ENCODE peak calls at places on chromosome 3, in four cellular contexts. W is stimulated activated CD4-positive, alpha-beta T cell treated with anti-CD3 and anti-CD28 coated beads, Interleukin-2, amount 100 ng/mL, for 24 hours; N is fibroblast of lung; G is T-helper 9 cell. A is an unnamed sample.

GRCh38 chr3:150158974-150159625 is 188.4 kb upstream of the PFN2 start:
- DNase-seq in N (peak; percentile 31), G (no peak), W (no peak), A (no peak)

GRCh38 chr3:65385805-65386204 is 652.9 kb downstream of the MAGI1 start:
- DNase-seq in W (no peak), N (no peak), G (no peak), A (no peak)

GRCh38 chr3:38210141-38210757 is 44.9 kb downstream of the OXSR1 start:
- DNase-seq in G (no peak), W (no peak), N (no peak), A (no peak)

GRCh38 chr3:65044401-65044800 is 356.6 kb upstream of the ADAMTS9 start:
- DNase-seq in N (no peak), W (no peak), G (no peak), A (no peak)

GRCh38 chr3:46312996-46313395 is 40.9 kb upstream of the CCR2 start:
- DNase-seq in N (no peak), W (no peak), G (no peak), A (no peak)

GRCh38 chr3:161630791-161631190 is 134.2 kb downstream of the OTOL1 start:
- DNase-seq in G (no peak), N (no peak), W (no peak), A (no peak)

GRCh38 chr3:127473244-127474024 is 117.1 kb downstream of the TPRA1 start:
- DNase-seq in N (no peak), G (no peak), W (no peak), A (no peak)

GRCh38 chr3:14780927-14781507 is 37.7 kb upstream of the FGD5 start:
- DNase-seq in N (peak; percentile 23), G (no peak), W (no peak), A (peak; percentile 15)

GRCh38 chr3:46417120-46417510 is 10.1 kb downstream of the CCRL2 start:
- DNase-seq in G (no peak), W (no peak), N (no peak), A (no peak)

GRCh38 chr3:177089120-177089519 is 108.2 kb downstream of the TBL1XR1 start:
- DNase-seq in N (no peak), W (no peak), G (no peak), A (no peak)

GRCh38 chr3:170117134-170117533 is 64.4 kb downstream of the PHC3 start:
- DNase-seq in G (no peak), W (no peak), N (peak; percentile 4), A (no peak)

GRCh38 chr3:115517457-115518050 is 105.8 kb upstream of the GAP43 start:
- DNase-seq in W (no peak), G (no peak), N (no peak), A (no peak)

GRCh38 chr3:38853021-38853420 is 37.0 kb upstream of the SCN10A start:
- DNase-seq in W (no peak), N (no peak), G (no peak), A (no peak)

GRCh38 chr3:27467545-27467944 is 16.6 kb downstream of the SLC4A7 start:
- DNase-seq in G (no peak), W (no peak), N (peak; percentile 46), A (peak; percentile 78)

GRCh38 chr3:46931631-46932441 is 44.7 kb downstream of the CCDC12 start:
- DNase-seq in N (no peak), W (no peak), G (no peak), A (no peak)

GRCh38 chr3:100210777-100211145 is 50.0 kb upstream of the TBC1D23 start:
- DNase-seq in N (peak; percentile 91), G (no peak), W (no peak), A (peak; percentile 13)

GRCh38 chr3:48637305-48637704 is 2.0 kb upstream of the SLC26A6 start:
- DNase-seq in G (no peak), N (no peak), W (no peak), A (no peak)

GRCh38 chr3:127525373-127525772 is 65.2 kb downstream of the TPRA1 start:
- DNase-seq in W (no peak), N (peak; percentile 82), G (no peak), A (no peak)

GRCh38 chr3:48756640-48757039 is 39.6 kb upstream of the IP6K2 start:
- DNase-seq in G (no peak), N (peak; percentile 45), W (no peak), A (no peak)

GRCh38 chr3:124802054-124802698 is 71.9 kb downstream of the UMPS start:
- DNase-seq in N (no peak), G (no peak), W (no peak), A (no peak)

GRCh38 chr3:139634236-139634635 is 43.5 kb downstream of the NMNAT3 start:
- DNase-seq in W (no peak), N (peak; percentile 46), G (no peak), A (no peak)

GRCh38 chr3:20061331-20061730 is 21.1 kb downstream of the KAT2B start:
- DNase-seq in W (no peak), G (no peak), N (no peak), A (no peak)

GRCh38 chr3:77599948-77600347 is 560.0 kb downstream of the ROBO2 start:
- DNase-seq in W (no peak), N (no peak), G (no peak), A (no peak)

GRCh38 chr3:13053915-13054704 is 19.1 kb downstream of the IQSEC1 start:
- DNase-seq in W (no peak), N (no peak), G (no peak), A (no peak)

A was measured in SW 1271.